ENCODE peak calls at places on chromosomes 4 and X, in four cellular contexts. Z, M, V and I are unnamed samples.
A peak's percentile ranks its signal among the peaks of the same experiment; 100 is the strongest.

GRCh38 chrX:13094780-13095425 is 50.5 kb upstream of the FAM9C start:
- DNase-seq in Z (no peak), M (no peak), V (no peak), I (no peak)

GRCh38 chrX:36963852-36964251 is 44.3 kb upstream of the FAM47C start:
- DNase-seq in Z (no peak), M (no peak), V (no peak), I (no peak)

GRCh38 chrX:139299309-139299708 is 231.2 kb upstream of the F9 start:
- DNase-seq in Z (no peak), M (no peak), V (no peak), I (no peak)

GRCh38 chrX:101658661-101659477 is 781 bp downstream of the ARMCX2 start:
- DNase-seq in Z (peak; percentile 39), M (peak; percentile 56), V (peak; percentile 76), I (peak; percentile 35)

GRCh38 chr4:151045907-151046306 is 30.8 kb upstream of the LRBA start:
- DNase-seq in Z (no peak), M (peak; percentile 15), V (no peak), I (peak; percentile 8)

GRCh38 chrX:77014655-77015377 is 432.4 kb upstream of the FGF16 start:
- DNase-seq in Z (no peak), M (no peak), V (no peak), I (no peak)

GRCh38 chr4:174089711-174090110 is 193.8 kb downstream of the FBXO8 start:
- DNase-seq in Z (no peak), M (no peak), V (no peak), I (no peak)

GRCh38 chrX:119971184-119971583 is 27.6 kb upstream of the NKAP start:
- DNase-seq in Z (no peak), M (no peak), V (no peak), I (no peak)

GRCh38 chr4:18756661-18757060 is 735.1 kb upstream of the LCORL start:
- DNase-seq in Z (no peak), M (no peak), V (no peak), I (no peak)

GRCh38 chr4:41148292-41148691 is 66.0 kb downstream of the APBB2 start:
- DNase-seq in Z (no peak), M (no peak), V (peak; percentile 29), I (no peak)

GRCh38 chrX:16839224-16839851 is 30.8 kb downstream of the RBBP7 start:
- DNase-seq in Z (no peak), M (no peak), V (no peak), I (no peak)

GRCh38 chrX:16845686-16846085 is 24.5 kb downstream of the RBBP7 start:
- DNase-seq in Z (no peak), M (no peak), V (no peak), I (no peak)

GRCh38 chrX:16839852-16840460 is 30.2 kb downstream of the RBBP7 start:
- DNase-seq in Z (no peak), M (no peak), V (peak; percentile 80), I (peak; percentile 43)

GRCh38 chrX:16843208-16843909 is 26.8 kb downstream of the RBBP7 start:
- DNase-seq in Z (no peak), M (no peak), V (no peak), I (no peak)

DNA sequence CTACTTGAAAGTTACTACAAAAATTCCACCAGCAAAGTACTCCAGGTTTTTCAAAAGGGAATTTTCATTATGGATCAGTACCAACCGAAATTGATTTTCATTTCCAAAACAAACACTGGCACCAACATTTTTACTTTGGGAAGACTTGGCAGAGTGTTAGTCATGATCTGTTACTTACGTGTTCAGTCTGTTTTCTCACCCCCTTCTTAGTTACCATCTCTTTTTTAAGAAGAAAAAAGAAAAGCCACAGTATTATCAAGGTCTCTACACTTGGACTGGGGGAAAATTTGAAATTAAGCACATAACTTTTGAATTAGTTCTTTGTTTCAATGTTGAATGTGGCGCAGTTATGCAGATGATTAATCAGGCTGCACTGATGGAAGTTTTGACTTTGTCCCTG is 27.5 kb downstream of the RBBP7 start:
- DNase-seq in Z (no peak), M (no peak), V (peak; percentile 36), I (no peak)
- H3F3A ChIP-seq in Z (no peaks in the 10 kb centered on the region), M (peaks cover 39% of the 10 kb centered on the region), V (peaks cover 19% of the 10 kb centered on the region), I (no peaks in the 10 kb centered on the region)

GRCh38 chr4:113080050-113080449 is 30.6 kb downstream of the ANK2 start:
- DNase-seq in Z (no peak), M (no peak), V (peak; percentile 66), I (no peak)
- H3F3A ChIP-seq in Z (no peaks in the 10 kb centered on the region), M (no peaks in the 10 kb centered on the region), V (no peaks in the 10 kb centered on the region), I (no peaks in the 10 kb centered on the region)

GRCh38 chrX:87374324-87374723 is 143.3 kb upstream of the KLHL4 start:
- DNase-seq in Z (no peak), M (no peak), V (no peak), I (no peak)
- H3F3A ChIP-seq in Z (no peaks in the 10 kb centered on the region), M (no peaks in the 10 kb centered on the region), V (no peaks in the 10 kb centered on the region), I (no peaks in the 10 kb centered on the region)

GRCh38 chr4:7867191-7867590 is 72.5 kb downstream of the AFAP1 start:
- DNase-seq in Z (no peak), M (no peak), V (no peak), I (no peak)
- H3F3A ChIP-seq in Z (no peaks in the 10 kb centered on the region), M (peaks cover 16% of the 10 kb centered on the region), V (peaks cover 78% of the 10 kb centered on the region), I (no peaks in the 10 kb centered on the region)

GRCh38 chr4:128871948-128872347 is 62.4 kb downstream of the JADE1 start:
- DNase-seq in Z (no peak), M (no peak), V (peak; percentile 85), I (peak; percentile 44)

GRCh38 chr4:128866281-128866680 is 56.8 kb downstream of the JADE1 start:
- DNase-seq in Z (no peak), M (no peak), V (no peak), I (no peak)

GRCh38 chr4:128868758-128869157 is 59.3 kb downstream of the JADE1 start:
- DNase-seq in Z (no peak), M (no peak), V (peak; percentile 57), I (no peak)

GRCh38 chr4:128866691-128867090 is 57.2 kb downstream of the JADE1 start:
- DNase-seq in Z (no peak), M (no peak), V (no peak), I (no peak)

DNA sequence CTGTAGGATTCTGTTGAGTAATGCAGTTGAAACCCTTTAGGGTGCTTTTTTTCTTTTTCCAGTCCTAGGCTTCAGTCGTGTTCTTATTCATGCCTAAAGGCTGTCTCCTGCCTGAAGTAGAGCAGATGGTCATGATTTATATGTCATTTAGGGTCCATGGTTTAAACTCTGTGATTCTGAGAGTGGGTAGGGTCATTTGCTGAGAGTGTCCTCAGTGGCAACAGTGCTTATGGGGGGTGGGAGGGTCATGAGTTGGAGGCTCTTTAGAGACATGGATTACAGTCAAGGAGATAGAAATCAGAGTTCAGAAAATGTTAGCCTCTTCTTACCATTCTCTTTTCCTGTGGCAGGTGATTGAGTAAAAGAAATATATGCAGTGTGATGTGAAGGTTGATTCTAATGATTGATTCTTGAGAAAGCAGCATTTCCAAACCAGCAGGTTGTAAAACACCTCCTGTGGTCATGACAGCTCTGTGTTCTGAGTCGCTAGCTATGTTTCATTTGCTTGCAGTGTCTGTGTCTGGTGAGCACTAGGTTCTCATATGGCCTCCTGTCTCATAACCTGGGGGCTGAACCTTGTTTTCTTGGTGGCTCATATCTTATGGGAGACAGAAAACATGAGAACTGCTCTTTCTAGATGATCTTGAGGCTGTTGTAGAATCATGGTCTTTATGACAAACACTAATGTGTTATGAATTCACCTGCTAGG is 60.5 kb downstream of the JADE1 start:
- DNase-seq in Z (no peak), M (no peak), V (no peak), I (no peak)
- H3F3A ChIP-seq in Z (no peaks in the 10 kb centered on the region), M (no peaks in the 10 kb centered on the region), V (peaks cover 52% of the 10 kb centered on the region), I (no peaks in the 10 kb centered on the region)

GRCh38 chrX:154356596-154356995 is 17.8 kb downstream of the FLNA start:
- DNase-seq in Z (no peak), M (no peak), V (no peak), I (no peak)

GRCh38 chrX:154354013-154354412 is 20.4 kb downstream of the FLNA start:
- DNase-seq in Z (no peak), M (peak; percentile 7), V (no peak), I (no peak)

GRCh38 chrX:154355776-154356140 is 18.7 kb downstream of the FLNA start:
- DNase-seq in Z (no peak), M (peak; percentile 6), V (no peak), I (no peak)

GRCh38 chrX:154354516-154354915 is 19.9 kb downstream of the FLNA start:
- DNase-seq in Z (no peak), M (no peak), V (no peak), I (no peak)

GRCh38 chrX:154355094-154355775 is 19.2 kb downstream of the FLNA start:
- DNase-seq in Z (no peak), M (peak; percentile 11), V (no peak), I (no peak)
- H3F3A ChIP-seq in Z (no peaks in the 10 kb centered on the region), M (peaks cover under 1% of the 10 kb centered on the region), V (peaks cover 14% of the 10 kb centered on the region), I (peaks cover under 1% of the 10 kb centered on the region)

GRCh38 chr4:57282556-57283310 is 172.5 kb upstream of the IGFBP7 start:
- DNase-seq in Z (no peak), M (no peak), V (no peak), I (no peak)

GRCh38 chr4:57280481-57280880 is 170.3 kb upstream of the IGFBP7 start:
- DNase-seq in Z (no peak), M (no peak), V (no peak), I (no peak)
- H3F3A ChIP-seq in Z (no peaks in the 10 kb centered on the region), M (no peaks in the 10 kb centered on the region), V (no peaks in the 10 kb centered on the region), I (no peaks in the 10 kb centered on the region)